ENCODE peak calls at places on chromosomes 16 and 17, in ten cellular contexts. V is effector memory CD4-positive, alpha-beta T cell; G is NB4; K is endodermal cell; E is psoas muscle; Z is naive thymus-derived CD4-positive, alpha-beta T cell; U is HCT116; D is A673; H is cardiac fibroblast; Q is upper lobe of right lung. J is an unnamed sample.

GRCh38 chr16:48451323-48451722 is 66.1 kb upstream of the SIAH1 start:
- DNase-seq in K (no peak), G (no peak), Z (no peak), D (no peak), V (no peak), H (no peak), Q (no peak), E (no peak), U (no peak), J (no peak)

GRCh38 chr17:47898246-47898645 is 2.2 kb downstream of the SP2 start:
- DNase-seq in V (no peak), E (no peak), H (no peak), Z (no peak), Q (no peak), K (no peak), D (no peak), U (no peak), G (peak), J (no peak)

GRCh38 chr17:63430223-63430622 is 15.9 kb downstream of the CYB561 start:
- DNase-seq in V (no peak), E (no peak), U (no peak), K (no peak), Z (no peak), H (no peak), Q (peak), G (no peak), D (no peak), J (no peak)

GRCh38 chr17:31674717-31675349 is 184.2 kb downstream of the COPRS start:
- DNase-seq in K (peak), H (peak), V (no peak), U (no peak), D (no peak), E (no peak), Q (no peak), Z (no peak), G (no peak), J (no peak)

GRCh38 chr17:42992872-42993271 is 5.3 kb upstream of the RPL27 start:
- DNase-seq in Z (no peak), D (no peak), E (no peak), K (no peak), U (no peak), V (no peak), Q (no peak), G (no peak), H (no peak), J (no peak)

GRCh38 chr17:39064374-39064773 is 87.1 kb downstream of the PLXDC1 start:
- DNase-seq in Q (peak), K (no peak), H (peak), Z (no peak), V (no peak), D (no peak), G (no peak), U (no peak), E (no peak), J (no peak)

GRCh38 chr17:50222922-50223321 is 21.5 kb upstream of the COL1A1 start:
- DNase-seq in E (no peak), H (no peak), D (no peak), V (no peak), Z (no peak), U (no peak), K (no peak), G (no peak), Q (no peak), J (no peak)

GRCh38 chr17:64628641-64629040 is 33.5 kb downstream of the SMURF2 start:
- DNase-seq in H (no peak), V (no peak), G (no peak), Z (no peak), K (no peak), Q (no peak), U (no peak), D (no peak), E (no peak), J (no peak)

GRCh38 chr17:10091051-10091450 is 107.4 kb downstream of the GAS7 start:
- DNase-seq in V (no peak), D (no peak), U (no peak), E (no peak), H (no peak), Z (no peak), G (no peak), Q (no peak), K (no peak), J (no peak)

GRCh38 chr16:58820359-58820758 is 86.2 kb upstream of the GOT2 start:
- DNase-seq in H (no peak), E (no peak), Q (no peak), U (no peak), K (no peak), Z (no peak), G (no peak), V (no peak), D (no peak), J (no peak)

GRCh38 chr16:29649560-29650494 is 13.2 kb upstream of the SPN start:
- DNase-seq in G (peak), H (no peak), E (no peak), V (no peak), U (no peak), Z (no peak), Q (no peak), D (no peak), K (no peak), J (no peak)

GRCh38 chr17:75978938-75979704 is at the start of the genes ACOX1 and TEN1:
- DNase-seq in Q (peak), Z (peak), D (peak), V (peak), E (peak), K (peak), H (peak), U (peak), G (peak), J (peak)

GRCh38 chr16:72124761-72125634 is 31.4 kb downstream of the DHX38 start:
- DNase-seq in G (peak), E (peak), Z (no peak), Q (peak), D (peak), H (peak), V (peak), K (peak), U (peak), J (peak)

GRCh38 chr17:17849147-17849820 is 12.5 kb upstream of the SREBF1 start:
- DNase-seq in H (peak), Q (peak), Z (peak), V (peak), U (no peak), E (peak), D (peak), K (peak), G (peak), J (no peak)

GRCh38 chr16:80544326-80544725 is 3.5 kb downstream of the DYNLRB2 start:
- DNase-seq in Z (no peak), H (no peak), G (no peak), V (no peak), K (no peak), U (no peak), D (no peak), E (no peak), Q (no peak), J (no peak)

GRCh38 chr17:416293-417206 is 63.9 kb upstream of the RPH3AL start:
- DNase-seq in Z (peak), V (no peak), E (no peak), D (no peak), Q (no peak), G (no peak), H (no peak), K (no peak), U (no peak), J (no peak)

GRCh38 chr16:3674513-3675295 is 20.2 kb downstream of the DNASE1 start:
- DNase-seq in Z (no peak), H (no peak), V (no peak), E (no peak), D (no peak), Q (no peak), K (peak), U (no peak), G (no peak), J (no peak)

GRCh38 chr17:18184143-18185007 is 747 bp downstream of the ALKBH5 start:
- DNase-seq in H (peak), G (peak), U (no peak), K (peak), Z (peak), Q (peak), D (peak), V (peak), E (peak), J (peak)

GRCh38 chr17:57578608-57578990 is 166.5 kb downstream of the CCDC182 start:
- DNase-seq in Q (no peak), E (no peak), G (peak), K (no peak), Z (no peak), D (peak), H (no peak), V (no peak), U (no peak), J (no peak)

GRCh38 chr16:1706386-1707192 is 594 bp downstream of the MAPK8IP3 start:
- DNase-seq in U (no peak), E (no peak), K (peak), H (peak), V (no peak), Z (peak), G (peak), D (peak), Q (peak), J (no peak)

GRCh38 chr17:82216301-82217119 is 3.9 kb upstream of the CCDC57 start:
- DNase-seq in Q (peak), G (peak), K (no peak), V (peak), D (no peak), Z (no peak), U (peak), E (peak), H (peak), J (no peak)

GRCh38 chr16:46900464-46901235 is 16.5 kb downstream of the GPT2 start:
- DNase-seq in E (no peak), Q (no peak), V (no peak), U (no peak), G (no peak), K (no peak), D (no peak), H (no peak), Z (no peak), J (no peak)

GRCh38 chr16:77663711-77664110 is 58.6 kb upstream of the NUDT7 start:
- DNase-seq in U (no peak), H (no peak), Z (no peak), K (no peak), V (no peak), G (no peak), Q (no peak), D (no peak), E (no peak), J (no peak)

GRCh38 chr17:9470171-9470570 is 105.4 kb downstream of the STX8 start:
- DNase-seq in D (peak), E (no peak), Q (no peak), K (no peak), V (no peak), U (no peak), G (peak), H (peak), Z (no peak), J (no peak)

GRCh38 chr17:4710693-4711634 is 532 bp downstream of the ARRB2 start:
- DNase-seq in Z (peak), D (no peak), E (peak), V (no peak), K (no peak), Q (no peak), G (peak), H (no peak), U (no peak), J (no peak)

GRCh38 chr16:20315764-20316163 is 11.5 kb downstream of the GP2 start:
- DNase-seq in Q (no peak), D (no peak), Z (no peak), U (no peak), H (no peak), E (no peak), K (no peak), G (no peak), V (no peak), J (no peak)

GRCh38 chr17:34624767-34625389 is 45.5 kb downstream of the TMEM132E start:
- DNase-seq in U (no peak), D (no peak), Q (no peak), E (no peak), Z (no peak), G (no peak), V (no peak), K (no peak), H (no peak), J (no peak)

GRCh38 chr16:1961651-1962067 is 2.3 kb downstream of the NDUFB10 start:
- DNase-seq in U (no peak), H (no peak), Z (no peak), D (peak), V (no peak), E (no peak), K (peak), Q (no peak), G (peak), J (no peak)

GRCh38 chr17:65332779-65333178 is 195.6 kb downstream of the RGS9 start:
- DNase-seq in Z (no peak), V (no peak), G (no peak), D (no peak), K (no peak), E (no peak), U (no peak), Q (no peak), H (no peak), J (no peak)

GRCh38 chr17:34589120-34589965 is 10.0 kb downstream of the TMEM132E start:
- DNase-seq in K (no peak), U (no peak), V (no peak), H (no peak), Q (no peak), Z (no peak), D (no peak), E (no peak), G (no peak), J (no peak)

GRCh38 chr17:31535581-31535981 is 144.1 kb downstream of the RAB11FIP4 start:
- DNase-seq in V (no peak), H (no peak), G (no peak), Q (no peak), U (no peak), K (no peak), Z (no peak), D (no peak), E (no peak), J (no peak)

GRCh38 chr16:4803479-4804243 is 1.2 kb upstream of the ROGDI start:
- DNase-seq in E (no peak), H (peak), Q (no peak), V (no peak), Z (no peak), U (no peak), G (peak), D (no peak), K (no peak), J (no peak)

GRCh38 chr16:2803545-2804195 is 5.4 kb downstream of the PRSS41 start:
- DNase-seq in E (no peak), K (no peak), G (no peak), Q (no peak), V (no peak), H (no peak), U (peak), Z (no peak), D (no peak), J (no peak)

GRCh38 chr16:66703359-66704215 is 7.0 kb upstream of the CMTM4 start:
- DNase-seq in G (no peak), Q (no peak), H (no peak), E (no peak), U (no peak), V (no peak), K (no peak), Z (no peak), D (no peak), J (no peak)

GRCh38 chr16:26951950-26952349 is 114.8 kb upstream of the C16orf82 start:
- DNase-seq in K (no peak), Z (no peak), H (no peak), E (no peak), G (no peak), D (no peak), U (no peak), V (no peak), Q (no peak), J (no peak)

GRCh38 chr17:50938821-50939541 is 72.8 kb upstream of the TOB1 start:
- DNase-seq in U (no peak), G (no peak), K (no peak), Q (no peak), Z (no peak), D (no peak), E (no peak), H (no peak), V (no peak), J (no peak)

GRCh38 chr16:51164167-51164566 is 13.1 kb upstream of the SALL1 start:
- DNase-seq in K (no peak), Z (no peak), D (peak), G (peak), U (no peak), V (no peak), H (no peak), E (no peak), Q (no peak), J (no peak)
- H3K4me3 ChIP-seq in K (no peak), Z (no peak), D (no peak), G (no peak), U (no peak), V (no peak), H (no peak), E (no peak), Q (no peak), J (no peak)

GRCh38 chr17:13005530-13005929 is 12.3 kb downstream of the ELAC2 start:
- DNase-seq in V (no peak), K (no peak), H (no peak), D (no peak), E (no peak), U (no peak), G (no peak), Z (no peak), Q (no peak), J (no peak)
- H3K4me3 ChIP-seq in V (no peak), K (no peak), H (no peak), D (no peak), E (no peak), U (no peak), G (no peak), Z (no peak), Q (no peak), J (no peak)

DNA sequence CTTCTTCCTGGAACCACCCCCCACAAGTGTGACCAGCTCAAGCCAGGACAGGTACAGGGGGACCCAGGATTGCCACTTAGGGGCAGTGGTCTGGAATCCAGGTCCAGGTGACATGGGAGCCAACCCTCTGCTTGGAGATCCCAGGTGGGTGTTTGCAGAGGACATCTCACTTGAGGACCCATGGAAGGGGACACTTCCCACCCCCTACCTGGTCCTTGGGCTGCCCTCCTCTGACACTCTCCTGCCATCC is 145.5 kb downstream of the SEC14L1 start:
- DNase-seq in E (no peak), D (no peak), H (no peak), U (no peak), Q (no peak), K (no peak), G (no peak), V (no peak), Z (no peak), J (no peak)
- H3K4me3 ChIP-seq in E (no peak), D (no peak), H (peak), U (peak), Q (no peak), K (no peak), G (no peak), V (no peak), Z (no peak), J (no peak)

GRCh38 chr16:57808589-57808988 is 6.3 kb upstream of the KIFC3 start:
- DNase-seq in Q (no peak), K (no peak), U (no peak), E (no peak), Z (no peak), D (no peak), H (no peak), G (no peak), V (no peak), J (no peak)
- H3K4me3 ChIP-seq in Q (peak), K (no peak), U (no peak), E (peak), Z (peak), D (no peak), H (no peak), G (no peak), V (no peak), J (no peak)

GRCh38 chr17:1796800-1797199 is 32.9 kb downstream of the SMYD4 start:
- DNase-seq in G (no peak), E (no peak), V (no peak), Z (no peak), D (no peak), Q (no peak), U (no peak), K (no peak), H (no peak), J (no peak)
- H3K4me3 ChIP-seq in G (no peak), E (peak), V (no peak), Z (no peak), D (no peak), Q (no peak), U (no peak), K (no peak), H (no peak), J (no peak)

GRCh38 chr16:8861563-8862308 is 7.1 kb downstream of the CARHSP1 start:
- DNase-seq in Q (no peak), K (no peak), V (no peak), U (no peak), Z (no peak), G (no peak), H (no peak), D (no peak), E (peak), J (no peak)

GRCh38 chr16:8865145-8865882 is 3.5 kb downstream of the CARHSP1 start:
- DNase-seq in Q (no peak), Z (no peak), G (no peak), K (no peak), E (no peak), U (no peak), V (no peak), H (no peak), D (no peak), J (no peak)

GRCh38 chr16:8862309-8863130 is 6.3 kb downstream of the CARHSP1 start:
- DNase-seq in G (no peak), U (no peak), V (no peak), D (no peak), H (no peak), K (no peak), Z (no peak), E (no peak), Q (no peak), J (no peak)

GRCh38 chr16:8864480-8864879 is 4.3 kb downstream of the CARHSP1 start:
- DNase-seq in Q (no peak), E (no peak), U (no peak), K (no peak), D (no peak), V (no peak), H (no peak), G (no peak), Z (no peak), J (no peak)

DNA sequence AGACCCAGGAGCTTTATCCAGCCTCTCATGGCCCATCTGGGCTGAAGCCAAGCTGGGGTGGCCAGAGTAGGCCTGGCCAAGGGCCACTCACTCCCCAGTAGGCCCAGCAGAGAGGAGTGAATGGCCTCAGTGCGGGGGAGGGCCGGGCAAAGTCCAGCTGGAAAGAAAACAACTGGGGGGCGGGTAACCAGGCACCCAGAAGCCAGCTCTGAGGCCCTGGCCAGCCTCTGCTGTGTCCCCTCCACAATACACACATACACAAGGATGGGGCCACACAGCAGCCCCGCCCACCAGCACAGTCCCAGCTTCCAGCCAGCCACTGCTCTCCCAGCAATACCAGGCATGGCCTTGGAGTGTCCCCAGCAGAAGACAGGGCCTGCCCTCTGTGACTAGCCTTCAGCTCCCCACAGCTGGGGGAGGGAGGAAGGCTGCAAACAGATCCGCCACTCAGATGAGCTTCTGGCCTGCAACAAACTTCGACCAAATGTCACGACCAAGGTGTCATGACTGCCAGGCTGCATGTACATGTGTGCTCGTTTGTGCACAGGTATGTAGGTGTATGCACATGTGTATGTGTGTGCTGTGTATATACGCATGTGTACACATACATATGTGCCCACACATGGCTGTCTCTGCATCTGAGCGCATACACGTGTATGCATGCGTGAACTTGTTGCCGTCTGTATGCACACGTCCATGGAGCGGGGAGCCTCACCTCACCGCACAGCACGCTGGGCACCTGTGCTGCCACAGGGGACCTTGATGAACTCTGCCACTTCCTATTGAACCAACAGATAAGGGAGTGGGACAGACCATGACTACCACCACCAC is 5.0 kb downstream of the CARHSP1 start:
- DNase-seq in D (no peak), Z (no peak), E (peak), K (peak), V (no peak), U (no peak), H (no peak), G (peak), Q (no peak), J (peak)
- H3K4me3 ChIP-seq in D (no peak), Z (no peak), E (no peak), K (no peak), V (no peak), U (no peak), H (no peak), G (no peak), Q (no peak), J (no peak)

GRCh38 chr16:52543654-52544053 is 3.3 kb downstream of the TOX3 start:
- DNase-seq in E (no peak), D (no peak), Z (no peak), U (no peak), K (no peak), V (no peak), H (no peak), Q (no peak), G (no peak), J (no peak)
- H3K4me3 ChIP-seq in E (no peak), D (peak), Z (no peak), U (no peak), K (no peak), V (no peak), H (no peak), Q (no peak), G (no peak), J (no peak)

GRCh38 chr17:8015236-8015956 is 13.0 kb downstream of the GUCY2D start:
- DNase-seq in Z (no peak), K (no peak), U (no peak), E (no peak), G (no peak), H (no peak), D (no peak), V (no peak), Q (peak), J (no peak)
- H3K4me3 ChIP-seq in Z (peak), K (peak), U (peak), E (peak), G (no peak), H (no peak), D (no peak), V (peak), Q (peak), J (peak)

GRCh38 chr17:6361733-6362132 is 73.2 kb downstream of the AIPL1 start:
- DNase-seq in Z (no peak), H (no peak), U (peak), Q (no peak), K (peak), V (no peak), E (no peak), G (no peak), D (peak), J (no peak)
- H3K4me3 ChIP-seq in Z (no peak), H (no peak), U (no peak), Q (no peak), K (no peak), V (no peak), E (no peak), G (no peak), D (no peak), J (no peak)

J was measured in Caco-2.